ENCODE peak calls at places on chromosomes 2 and 18, in four cellular contexts. D is K562, G is IMR-90, X is keratinocyte. J is an unnamed sample. For H3K9me1 and H3K27me3, the result is how much of the 10 kb centered on the place peaks cover.

GRCh38 chr2:187224989-187225388 is 223.1 kb downstream of the CALCRL start:
- DNase-seq in D (no peak), G (no peak), X (no peak), J (no peak)

GRCh38 chr2:143823286-143823685 is 694.1 kb downstream of the ARHGAP15 start:
- DNase-seq in D (no peak), G (no peak), X (no peak), J (no peak)

GRCh38 chr18:3453540-3454364 is 3.8 kb downstream of the TGIF1 start:
- DNase-seq in D (peak), G (peak), X (no peak), J (peak)

GRCh38 chr2:193103064-193103463 is 908.3 kb upstream of the TMEFF2 start:
- DNase-seq in D (no peak), G (no peak), X (no peak), J (no peak)

GRCh38 chr2:109402180-109402579 is 211.6 kb downstream of the SEPTIN10 start:
- DNase-seq in D (no peak), G (no peak), X (no peak), J (no peak)

GRCh38 chr2:41934323-41935003 is 113.4 kb upstream of the PKDCC start:
- DNase-seq in D (peak), G (peak), X (no peak), J (no peak)

GRCh38 chr2:207180741-207181140 is 15.0 kb upstream of the KLF7 start:
- DNase-seq in D (no peak), G (peak), X (no peak), J (no peak)

GRCh38 chr18:48785091-48785614 is 165.6 kb downstream of the SMAD7 start:
- DNase-seq in D (no peak), G (no peak), X (no peak), J (no peak)

GRCh38 chr2:55137024-55137958 is 87.0 kb upstream of the RTN4 start:
- DNase-seq in D (no peak), G (no peak), X (no peak), J (no peak)

GRCh38 chr18:76980663-76981387 is 151.8 kb downstream of the MBP start:
- DNase-seq in D (no peak), G (no peak), X (no peak), J (no peak)

GRCh38 chr18:68662779-68663178 is 52.1 kb downstream of the TMX3 start:
- DNase-seq in D (no peak), G (peak), X (no peak), J (no peak)

GRCh38 chr2:150710916-150711315 is 223.4 kb upstream of the RND3 start:
- DNase-seq in D (no peak), G (no peak), X (no peak), J (no peak)

GRCh38 chr2:37645363-37645762 is 26.1 kb downstream of the CDC42EP3 start:
- DNase-seq in D (no peak), G (peak), X (no peak), J (peak)

GRCh38 chr2:37643102-37644078 is 28.1 kb downstream of the CDC42EP3 start:
- DNase-seq in D (no peak), G (no peak), X (no peak), J (peak)

GRCh38 chr2:37647941-37648315 is 23.5 kb downstream of the CDC42EP3 start:
- DNase-seq in D (no peak), G (no peak), X (no peak), J (no peak)

GRCh38 chr2:37644191-37644590 is 27.3 kb downstream of the CDC42EP3 start:
- DNase-seq in D (no peak), G (no peak), X (no peak), J (peak)

GRCh38 chr2:37645836-37646235 is 25.6 kb downstream of the CDC42EP3 start:
- DNase-seq in D (peak), G (no peak), X (no peak), J (no peak)
- H3K9me1 ChIP-seq in D (under half), G (under half), X (under half), J (under half)

DNA sequence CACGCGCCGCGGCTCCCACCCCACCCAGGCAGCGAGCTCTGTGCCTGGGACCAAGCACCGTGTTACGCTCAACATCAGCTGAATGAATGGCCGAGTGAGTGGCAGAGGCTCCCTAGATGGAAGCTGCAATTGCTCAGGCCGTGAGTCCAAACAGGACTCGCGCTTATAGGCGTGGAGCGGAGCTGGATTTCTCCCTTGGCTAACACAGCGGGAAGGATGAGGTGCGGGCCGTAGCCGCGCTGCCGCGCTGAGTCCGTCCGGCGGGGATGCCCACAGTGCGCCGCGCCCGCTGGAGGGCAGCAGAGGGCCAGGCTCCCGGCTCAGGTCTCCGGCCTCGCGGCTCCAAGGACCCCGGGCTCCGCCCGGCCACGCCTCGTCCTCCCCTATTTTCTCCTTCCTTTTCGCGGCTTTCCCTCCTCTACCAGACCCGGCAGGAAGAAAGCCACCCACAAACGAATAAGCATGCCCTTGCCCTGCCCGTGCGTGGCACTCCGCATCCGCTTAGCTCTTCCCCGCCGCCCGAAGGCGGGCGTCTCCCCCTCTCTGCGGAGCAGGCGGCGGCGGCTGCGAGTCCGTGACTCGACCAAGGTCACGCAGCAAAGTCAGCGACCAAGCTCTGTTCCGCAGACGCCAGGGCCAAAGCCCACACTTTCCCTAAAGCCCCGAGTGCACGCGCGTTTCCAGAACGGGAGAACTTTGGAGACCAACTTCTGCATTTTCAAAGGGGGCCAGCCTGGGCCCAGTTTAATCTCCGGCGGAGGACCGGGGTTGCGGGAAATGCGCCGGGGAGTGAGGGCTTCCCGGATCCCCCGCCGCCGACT is 48.5 kb downstream of the KCNIP3 start:
- DNase-seq in D (peak), G (peak), X (peak), J (peak)
- H3K27me3 ChIP-seq in D (half or more), G (under half), X (under half), J (under half)

GRCh38 chr2:3895021-3895420 is 191.6 kb downstream of the DCDC2C start:
- DNase-seq in D (no peak), G (no peak), X (no peak), J (no peak)
- H3K9me1 ChIP-seq in D (under half), G (under half), X (under half), J (under half)

GRCh38 chr2:177029075-177029474 is 183.5 kb upstream of the HNRNPA3 start:
- DNase-seq in D (no peak), G (no peak), X (no peak), J (no peak)
- H3K27me3 ChIP-seq in D (under half), G (under half), X (under half), J (under half)

DNA sequence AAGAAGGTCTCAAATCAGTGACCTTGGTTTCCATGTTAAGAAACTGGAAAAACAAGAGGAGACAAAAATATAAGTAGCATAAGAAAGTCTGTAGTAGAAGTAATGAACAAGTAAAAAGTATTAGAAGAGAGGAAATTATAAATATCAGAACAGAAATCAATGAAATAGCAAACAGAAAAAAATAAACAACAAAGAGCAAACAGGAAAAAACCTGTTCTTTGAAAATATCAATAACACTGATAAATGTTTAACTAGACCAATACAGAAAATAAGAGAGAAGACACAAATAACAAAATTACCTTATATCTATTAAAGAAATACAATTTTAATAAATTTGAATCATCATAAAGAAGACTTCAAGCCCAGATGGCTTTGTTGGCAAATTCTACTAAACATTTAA is 113.3 kb downstream of the MAIP1 start:
- DNase-seq in D (no peak), G (no peak), X (no peak), J (no peak)
- H3K9me1 ChIP-seq in D (under half), G (under half), X (under half), J (under half)

GRCh38 chr2:219353129-219353528 is 20.6 kb upstream of the RESP18 start:
- DNase-seq in D (no peak), G (no peak), X (no peak), J (no peak)
- H3K27me3 ChIP-seq in D (under half), G (under half), X (under half), J (under half)

GRCh38 chr2:17879137-17879912 is 858 bp downstream of the KCNS3 start:
- DNase-seq in D (peak), G (peak), X (peak), J (peak)

GRCh38 chr2:17879913-17880274 is 1.4 kb downstream of the KCNS3 start:
- DNase-seq in D (no peak), G (no peak), X (no peak), J (no peak)

GRCh38 chr2:17877811-17878221 is 651 bp upstream of the KCNS3 start:
- DNase-seq in D (peak), G (no peak), X (no peak), J (peak)

GRCh38 chr2:17878222-17879136 is at the start of gene KCNS3:
- DNase-seq in D (peak), G (peak), X (no peak), J (peak)

GRCh38 chr2:17876590-17876989 is 1.9 kb upstream of the KCNS3 start:
- DNase-seq in D (no peak), G (no peak), X (no peak), J (no peak)
- H3K9me1 ChIP-seq in D (under half), G (under half), X (under half), J (under half)

DNA sequence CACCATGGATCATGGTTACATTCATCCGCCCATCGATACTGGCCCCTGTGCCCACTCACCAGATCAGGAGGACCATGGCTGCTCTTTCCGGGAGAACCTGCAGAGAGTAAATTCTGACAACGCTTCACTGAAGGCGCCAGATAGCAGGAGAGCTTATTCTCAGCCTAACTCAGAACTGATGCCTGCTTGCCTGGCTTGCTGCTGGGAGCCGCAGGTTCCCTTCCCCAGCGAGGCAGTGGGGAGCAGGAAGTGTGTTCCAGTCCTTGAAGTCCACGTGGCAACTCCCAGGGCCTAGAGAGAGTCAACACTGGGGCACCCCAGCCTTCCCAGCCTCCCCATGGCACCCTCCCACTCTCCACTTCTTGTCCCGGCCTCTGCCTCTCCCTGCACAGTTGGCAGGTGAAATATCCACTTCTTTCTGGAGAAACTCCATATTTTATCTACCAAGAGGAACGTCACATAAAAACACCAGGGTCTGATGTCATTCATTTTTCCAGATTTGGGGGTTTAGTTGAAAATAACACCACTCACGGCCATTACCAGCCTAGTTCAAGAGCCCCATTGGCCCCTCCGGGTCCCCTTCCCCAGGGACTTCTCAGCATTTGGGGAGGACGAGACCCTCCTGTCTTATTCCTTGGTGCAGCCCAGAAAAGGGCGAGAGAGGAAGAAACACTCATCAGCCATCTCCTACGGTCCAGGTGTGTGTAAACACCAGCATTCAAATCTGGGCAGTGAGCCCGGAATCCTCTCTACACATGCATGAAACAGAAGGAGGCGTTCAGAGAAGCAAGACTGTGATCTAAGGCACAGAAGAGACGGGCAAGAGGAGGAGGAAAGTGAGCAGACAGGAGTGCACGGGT is 3.5 kb upstream of the TUBB6 start:
- DNase-seq in D (peak), G (peak), X (no peak), J (no peak)
- H3K27me3 ChIP-seq in D (under half), G (under half), X (under half), J (under half)

GRCh38 chr2:229059331-229060033 is 211.6 kb downstream of the PID1 start:
- DNase-seq in D (no peak), G (no peak), X (no peak), J (no peak)

GRCh38 chr2:229060147-229060546 is 210.9 kb downstream of the PID1 start:
- DNase-seq in D (no peak), G (no peak), X (no peak), J (no peak)

GRCh38 chr2:229054311-229054710 is 216.8 kb downstream of the PID1 start:
- DNase-seq in D (no peak), G (no peak), X (no peak), J (no peak)

GRCh38 chr2:229057997-229058553 is 213.0 kb downstream of the PID1 start:
- DNase-seq in D (no peak), G (no peak), X (no peak), J (no peak)
- H3K9me1 ChIP-seq in D (under half), G (under half), X (under half), J (under half)